ENCODE peak calls at places on chromosome 3, in ten cellular contexts. D is AG04450; K is neural progenitor cell; C is H7; R is AML-193; Z is NCI-H460; J is stimulated activated CD8-positive, alpha-beta memory T cell treated with anti-CD3 and anti-CD28 coated beads, Interleukin-12 subunit alpha, Interleukin-12 subunit beta, amount 100 ng/mL, for 4 hours; L is GM12865; E is bronchial epithelial cell; N is T-helper 1 cell. G is an unnamed sample.

GRCh38 chr3:154018100-154018696 is 103.0 kb upstream of the ARHGEF26 start:
- DNase-seq in J (no peak), K (peak), R (peak), L (peak), D (no peak), C (peak), Z (peak), N (no peak), E (peak), G (peak)

GRCh38 chr3:133117342-133117741 is 79.2 kb downstream of the TMEM108 start:
- DNase-seq in Z (no peak), E (no peak), J (no peak), K (no peak), R (no peak), C (no peak), D (no peak), L (no peak), N (no peak), G (no peak)

GRCh38 chr3:192843742-192844350 is 73.8 kb downstream of the MB21D2 start:
- DNase-seq in J (no peak), L (no peak), D (no peak), Z (no peak), K (no peak), R (no peak), E (no peak), C (no peak), N (no peak), G (no peak)

GRCh38 chr3:171944109-171945016 is 95.0 kb upstream of the FNDC3B start:
- DNase-seq in R (no peak), Z (no peak), E (no peak), L (no peak), C (no peak), D (no peak), N (no peak), K (peak), J (no peak), G (no peak)

GRCh38 chr3:150170843-150171513 is 200.3 kb upstream of the PFN2 start:
- DNase-seq in Z (no peak), C (no peak), L (no peak), R (no peak), N (no peak), K (no peak), D (peak), J (no peak), E (no peak), G (no peak)

GRCh38 chr3:141949394-141949793 is 73.0 kb downstream of the ATP1B3 start:
- DNase-seq in E (no peak), Z (no peak), D (no peak), L (no peak), N (no peak), C (no peak), J (no peak), K (no peak), R (no peak), G (no peak)

GRCh38 chr3:98172621-98173020 is 6.1 kb downstream of the OR5H15 start:
- DNase-seq in D (no peak), J (no peak), K (no peak), L (peak), E (no peak), C (no peak), N (no peak), Z (no peak), R (no peak), G (no peak)

GRCh38 chr3:111976254-111976653 is 2.6 kb upstream of the ABHD10 start:
- DNase-seq in L (no peak), R (no peak), Z (peak), J (no peak), D (no peak), K (no peak), C (no peak), N (no peak), E (no peak), G (no peak)

GRCh38 chr3:45596290-45596791 is 1.8 kb downstream of the LIMD1 start:
- DNase-seq in Z (no peak), N (no peak), K (no peak), R (peak), D (no peak), L (peak), E (no peak), C (no peak), J (no peak), G (no peak)

GRCh38 chr3:138051946-138052802 is 42.2 kb downstream of the CLDN18 start:
- DNase-seq in R (peak), L (peak), K (peak), E (peak), C (no peak), N (no peak), D (peak), J (no peak), Z (peak), G (peak)

GRCh38 chr3:112466041-112466440 is 33.2 kb downstream of the BTLA start:
- DNase-seq in D (no peak), R (no peak), L (no peak), C (no peak), J (no peak), Z (no peak), E (no peak), K (no peak), N (no peak), G (no peak)

GRCh38 chr3:56923546-56924224 is 121.9 kb upstream of the ARHGEF3 start:
- DNase-seq in D (no peak), J (no peak), C (no peak), N (peak), Z (no peak), L (no peak), E (peak), R (no peak), K (no peak), G (no peak)

GRCh38 chr3:182490601-182491485 is 302.5 kb upstream of the ATP11B start:
- DNase-seq in R (peak), Z (peak), K (peak), D (no peak), E (peak), N (no peak), J (no peak), C (no peak), L (peak), G (peak)

GRCh38 chr3:178270838-178271237 is 265.4 kb upstream of the KCNMB2 start:
- DNase-seq in Z (no peak), L (no peak), K (no peak), C (no peak), D (no peak), R (no peak), E (peak), J (no peak), N (no peak), G (no peak)

GRCh38 chr3:182920515-182921084 is 59.7 kb downstream of the DCUN1D1 start:
- DNase-seq in E (peak), L (no peak), J (no peak), N (no peak), Z (no peak), K (peak), R (no peak), D (no peak), C (no peak), G (no peak)

GRCh38 chr3:42979044-42979962 is at the start of gene GASK1A:
- DNase-seq in N (no peak), J (no peak), K (peak), L (no peak), R (peak), Z (no peak), E (no peak), D (no peak), C (peak), G (no peak)

GRCh38 chr3:19866751-19867347 is 67.2 kb downstream of the EFHB start:
- DNase-seq in C (peak), K (peak), R (peak), E (peak), Z (peak), J (no peak), L (peak), D (no peak), N (no peak), G (peak)

GRCh38 chr3:183584246-183584913 is 28.9 kb upstream of the KLHL6 start:
- DNase-seq in L (no peak), J (no peak), R (no peak), K (no peak), D (peak), Z (no peak), E (no peak), C (no peak), N (no peak), G (no peak)

GRCh38 chr3:190902292-190902691 is 39.8 kb upstream of the GMNC start:
- DNase-seq in C (no peak), N (no peak), J (no peak), K (no peak), R (peak), E (peak), D (no peak), Z (no peak), L (no peak), G (no peak)

GRCh38 chr3:38084019-38084968 is 45.3 kb downstream of the DLEC1 start:
- DNase-seq in Z (peak), K (peak), N (peak), L (peak), E (no peak), C (peak), D (peak), J (no peak), R (no peak), G (peak)

GRCh38 chr3:126768903-126769302 is 64.9 kb downstream of the CHCHD6 start:
- DNase-seq in L (no peak), Z (no peak), K (no peak), R (no peak), E (no peak), D (no peak), C (no peak), N (no peak), J (no peak), G (no peak)

GRCh38 chr3:119293761-119294401 is at the start of gene ARHGAP31:
- DNase-seq in E (peak), Z (no peak), D (peak), J (peak), C (peak), R (peak), K (peak), N (peak), L (peak), G (peak)

GRCh38 chr3:58507356-58508062 is 15.6 kb downstream of the KCTD6 start:
- DNase-seq in E (no peak), R (no peak), L (no peak), C (no peak), Z (no peak), K (no peak), D (no peak), J (no peak), N (no peak), G (no peak)

GRCh38 chr3:50600841-50601591 is 10.6 kb downstream of the CISH start:
- DNase-seq in Z (peak), C (peak), N (peak), D (peak), K (no peak), R (peak), L (no peak), E (peak), J (peak), G (peak)

GRCh38 chr3:162978136-162978535 is 1481.5 kb downstream of the OTOL1 start:
- DNase-seq in D (no peak), Z (no peak), J (no peak), E (peak), C (no peak), L (no peak), N (no peak), K (no peak), R (no peak), G (no peak)

GRCh38 chr3:44661189-44661588 is 12.7 kb downstream of the ZNF35 start:
- DNase-seq in L (no peak), D (no peak), R (no peak), Z (no peak), E (peak), J (no peak), K (no peak), N (no peak), C (peak), G (peak)

GRCh38 chr3:21105784-21106183 is 645.2 kb downstream of the ZNF385D start:
- DNase-seq in L (no peak), N (no peak), E (no peak), K (no peak), C (no peak), R (no peak), D (no peak), Z (no peak), J (no peak), G (no peak)

GRCh38 chr3:126480251-126480650 is 4.6 kb upstream of the ZXDC start:
- DNase-seq in Z (no peak), R (no peak), D (no peak), L (no peak), C (no peak), J (no peak), N (no peak), E (no peak), K (no peak), G (no peak)

GRCh38 chr3:195868336-195868865 is 40.0 kb downstream of the TNK2 start:
- DNase-seq in C (no peak), L (no peak), E (no peak), R (no peak), Z (no peak), J (no peak), D (no peak), K (no peak), N (no peak), G (no peak)

GRCh38 chr3:122562923-122563716 is 980 bp downstream of the PARP9 start:
- DNase-seq in E (no peak), R (no peak), Z (no peak), N (no peak), K (no peak), C (no peak), L (no peak), D (no peak), J (no peak), G (no peak)

GRCh38 chr3:135106445-135106844 is 311.4 kb downstream of the EPHB1 start:
- DNase-seq in K (peak), R (no peak), J (no peak), E (peak), N (no peak), Z (peak), L (peak), D (no peak), C (peak), G (peak)

GRCh38 chr3:105293441-105293840 is 73.3 kb upstream of the ALCAM start:
- DNase-seq in Z (no peak), R (no peak), N (no peak), J (no peak), L (no peak), E (no peak), C (no peak), K (no peak), D (no peak), G (no peak)

GRCh38 chr3:14373753-14374376 is 28.5 kb upstream of the SLC6A6 start:
- DNase-seq in R (no peak), L (no peak), K (no peak), J (no peak), E (no peak), D (no peak), N (no peak), Z (no peak), C (no peak), G (no peak)

GRCh38 chr3:48847053-48847585 is 555 bp downstream of the PRKAR2A start:
- DNase-seq in L (peak), Z (peak), K (peak), E (peak), D (no peak), R (peak), J (peak), N (peak), C (peak), G (peak)

GRCh38 chr3:122132949-122133540 is 50.4 kb upstream of the CASR start:
- DNase-seq in E (no peak), D (no peak), N (no peak), J (no peak), K (no peak), R (no peak), Z (no peak), C (no peak), L (no peak), G (no peak)

GRCh38 chr3:115120597-115120996 is 26.5 kb downstream of the ZBTB20 start:
- DNase-seq in K (no peak), Z (no peak), C (no peak), E (no peak), R (no peak), D (no peak), J (no peak), L (no peak), N (no peak), G (no peak)